ENCODE peak calls at places on chromosomes 16 and 17, in nine cellular contexts. B is CD4-positive, CD25-positive, alpha-beta regulatory T cell; W is NCI-H1092 treated with DMSO at 0.1 percent for 48 hours; T is T-helper 2 cell treated with Interferon-gamma antibody and Interleukin-4, amounts not matched to agents 5 μg/mL and 100 μg/mL, for 36 hours; A is T-cell; X is stimulated activated CD4-positive, alpha-beta T cell treated with anti-CD3 and anti-CD28 coated beads, Interleukin-12 subunit alpha, Interleukin-12 subunit beta, amount 100 ng/mL, for 24 hours; Q is activated effector memory CD4-positive, alpha-beta T cell treated with Interleukin-2 at 50 U/mL for 16 hours; G is left colon; N is activated gamma-delta T cell treated with Interleukin-2 at 50 U/mL for 16 hours. F is an unnamed sample.

GRCh38 chr16:22255335-22255734 is 41.9 kb upstream of the POLR3E start:
- DNase-seq in B (no peak), W (no peak), T (no peak), A (no peak), X (no peak), Q (no peak), G (no peak), N (no peak), F (no peak)

GRCh38 chr17:62058611-62059010 is 6.5 kb downstream of the MED13 start:
- DNase-seq in B (no peak), W (no peak), T (no peak), A (no peak), X (no peak), Q (no peak), G (no peak), N (no peak), F (no peak)

GRCh38 chr16:50671644-50672260 is 9.4 kb downstream of the SNX20 start:
- DNase-seq in B (peak), W (no peak), T (no peak), A (no peak), X (peak), Q (peak), G (no peak), N (peak), F (peak)

GRCh38 chr17:20009052-20009301 is 182 bp upstream of the SPECC1 start:
- DNase-seq in B (no peak), W (no peak), T (no peak), A (no peak), X (peak), Q (no peak), G (no peak), N (no peak), F (no peak)

GRCh38 chr16:56366945-56367344 is 58.4 kb downstream of the AMFR start:
- DNase-seq in B (no peak), W (no peak), T (no peak), A (no peak), X (no peak), Q (no peak), G (no peak), N (no peak), F (no peak)

GRCh38 chr17:39926135-39926587 is 1.2 kb downstream of the ORMDL3 start:
- DNase-seq in B (no peak), W (no peak), T (no peak), A (no peak), X (no peak), Q (no peak), G (no peak), N (no peak), F (no peak)

GRCh38 chr17:74923538-74924249 is 379 bp upstream of the OTOP2 start:
- DNase-seq in B (peak), W (peak), T (peak), A (peak), X (peak), Q (peak), G (peak), N (peak), F (peak)

GRCh38 chr16:83338941-83339340 is 468.8 kb upstream of the HSBP1 start:
- DNase-seq in B (no peak), W (no peak), T (no peak), A (no peak), X (no peak), Q (no peak), G (no peak), N (no peak), F (no peak)

GRCh38 chr17:55219939-55220338 is 44.8 kb upstream of the HLF start:
- DNase-seq in B (no peak), W (peak), T (no peak), A (no peak), X (no peak), Q (no peak), G (no peak), N (no peak), F (peak)

GRCh38 chr16:3890091-3890490 is 9.6 kb upstream of the CREBBP start:
- DNase-seq in B (no peak), W (no peak), T (no peak), A (no peak), X (no peak), Q (no peak), G (no peak), N (no peak), F (no peak)

GRCh38 chr17:35801583-35802224 is 6.3 kb upstream of the MMP28 start:
- DNase-seq in B (peak), W (peak), T (no peak), A (no peak), X (no peak), Q (no peak), G (peak), N (peak), F (peak)

GRCh38 chr17:82231562-82232321 is 2.9 kb downstream of the SLC16A3 start:
- DNase-seq in B (peak), W (no peak), T (no peak), A (no peak), X (no peak), Q (no peak), G (peak), N (no peak), F (no peak)

GRCh38 chr16:81447383-81448101 is 2.9 kb downstream of the CMIP start:
- DNase-seq in B (no peak), W (no peak), T (no peak), A (no peak), X (no peak), Q (no peak), G (no peak), N (no peak), F (no peak)

GRCh38 chr16:67181346-67181745 is 2.4 kb downstream of the MATCAP1 start:
- DNase-seq in B (no peak), W (no peak), T (no peak), A (no peak), X (no peak), Q (no peak), G (no peak), N (no peak), F (no peak)

GRCh38 chr16:54282202-54282922 is 4.2 kb downstream of the IRX3 start:
- DNase-seq in B (no peak), W (no peak), T (no peak), A (no peak), X (peak), Q (no peak), G (no peak), N (no peak), F (peak)

GRCh38 chr16:68231384-68232136 is 4.4 kb downstream of the ESRP2 start:
- DNase-seq in B (no peak), W (no peak), T (no peak), A (no peak), X (no peak), Q (no peak), G (no peak), N (no peak), F (no peak)

GRCh38 chr16:23434380-23434779 is 18.6 kb downstream of the COG7 start:
- DNase-seq in B (peak), W (peak), T (peak), A (no peak), X (no peak), Q (peak), G (peak), N (no peak), F (peak)

GRCh38 chr16:11250091-11250785 is 5.8 kb downstream of the SOCS1 start:
- DNase-seq in B (peak), W (no peak), T (no peak), A (no peak), X (no peak), Q (no peak), G (no peak), N (no peak), F (no peak)

GRCh38 chr16:4373909-4374742 is 2.5 kb downstream of the VASN start:
- DNase-seq in B (no peak), W (no peak), T (no peak), A (no peak), X (no peak), Q (no peak), G (peak), N (no peak), F (no peak)

GRCh38 chr17:17693955-17694228 is 12.6 kb downstream of the RAI1 start:
- DNase-seq in B (no peak), W (no peak), T (no peak), A (no peak), X (no peak), Q (no peak), G (no peak), N (no peak), F (no peak)

GRCh38 chr17:4204676-4205075 is 59.1 kb downstream of the ANKFY1 start:
- DNase-seq in B (no peak), W (no peak), T (no peak), A (no peak), X (no peak), Q (no peak), G (peak), N (no peak), F (no peak)

GRCh38 chr17:83127431-83128160 is 48.2 kb downstream of the METRNL start:
- DNase-seq in B (no peak), W (no peak), T (no peak), A (no peak), X (no peak), Q (no peak), G (no peak), N (no peak), F (no peak)

GRCh38 chr16:68798398-68798797 is 44.9 kb upstream of the TANGO6 start:
- DNase-seq in B (no peak), W (no peak), T (no peak), A (no peak), X (no peak), Q (no peak), G (no peak), N (no peak), F (no peak)

GRCh38 chr16:88809068-88809675 is 2.6 kb downstream of the APRT start:
- DNase-seq in B (no peak), W (no peak), T (no peak), A (no peak), X (no peak), Q (no peak), G (no peak), N (no peak), F (peak)

GRCh38 chr17:1647802-1648581 is 1.7 kb downstream of the RILP start:
- DNase-seq in B (no peak), W (no peak), T (no peak), A (no peak), X (no peak), Q (no peak), G (peak), N (no peak), F (peak)

GRCh38 chr16:56910654-56911539 is 21.0 kb upstream of the HERPUD1 start:
- DNase-seq in B (no peak), W (no peak), T (no peak), A (no peak), X (peak), Q (no peak), G (peak), N (no peak), F (no peak)